ENCODE peak calls at places on chromosomes 11 and 22, in seven cellular contexts. One of them, this sample, is unnamed.

GRCh38 chr11:121323208-121323607 is 30.6 kb downstream of the SC5D start:
- DNase-seq in esophagus muscularis mucosa: no peak
- DNase-seq in prostate gland: no peak
- DNase-seq in H1: no peak
- DNase-seq in SK-N-SH: no peak
- DNase-seq in breast epithelium: no peak
- DNase-seq in spleen: no peak
- DNase-seq in this sample: no peak

GRCh38 chr11:121055076-121055475 is 31.2 kb downstream of the TBCEL start:
- DNase-seq in prostate gland: no peak
- DNase-seq in SK-N-SH: no peak
- DNase-seq in spleen: no peak
- DNase-seq in breast epithelium: no peak
- DNase-seq in esophagus muscularis mucosa: no peak
- DNase-seq in H1: no peak
- DNase-seq in this sample: no peak

GRCh38 chr11:70618471-70619101 is 220.3 kb downstream of the CTTN start:
- DNase-seq in spleen: no peak
- DNase-seq in H1: no peak
- DNase-seq in esophagus muscularis mucosa: no peak
- DNase-seq in breast epithelium: no peak
- DNase-seq in prostate gland: no peak
- DNase-seq in SK-N-SH: no peak
- DNase-seq in this sample: no peak

GRCh38 chr11:1335811-1336761 is 26.7 kb upstream of the TOLLIP start:
- DNase-seq in H1: peak; percentile 65
- DNase-seq in esophagus muscularis mucosa: peak; percentile 94
- DNase-seq in SK-N-SH: peak; percentile 84
- DNase-seq in prostate gland: peak; percentile 43
- DNase-seq in breast epithelium: peak; percentile 62
- DNase-seq in spleen: peak; percentile 92
- DNase-seq in this sample: no peak

GRCh38 chr11:34185926-34186841 is 80.8 kb downstream of the NAT10 start:
- DNase-seq in spleen: no peak
- DNase-seq in prostate gland: no peak
- DNase-seq in esophagus muscularis mucosa: no peak
- DNase-seq in H1: peak; percentile 64
- DNase-seq in SK-N-SH: no peak
- DNase-seq in breast epithelium: no peak
- DNase-seq in this sample: no peak

GRCh38 chr11:46363455-46363920 is 16.2 kb downstream of the DGKZ start:
- DNase-seq in spleen: peak; percentile 79
- DNase-seq in SK-N-SH: peak; percentile 77
- DNase-seq in breast epithelium: peak; percentile 75
- DNase-seq in H1: no peak
- DNase-seq in esophagus muscularis mucosa: no peak
- DNase-seq in prostate gland: no peak
- DNase-seq in this sample: peak; percentile 61

GRCh38 chr11:21625982-21626381 is 566.9 kb upstream of the ANO5 start:
- DNase-seq in spleen: no peak
- DNase-seq in SK-N-SH: no peak
- DNase-seq in breast epithelium: no peak
- DNase-seq in prostate gland: no peak
- DNase-seq in esophagus muscularis mucosa: no peak
- DNase-seq in H1: no peak
- DNase-seq in this sample: no peak

GRCh38 chr11:1221848-1222311 is 986 bp upstream of the MUC5B start:
- DNase-seq in SK-N-SH: peak; percentile 27
- DNase-seq in spleen: peak; percentile 48
- DNase-seq in breast epithelium: no peak
- DNase-seq in H1: peak; percentile 39
- DNase-seq in esophagus muscularis mucosa: no peak
- DNase-seq in prostate gland: no peak
- DNase-seq in this sample: no peak

GRCh38 chr11:328012-328411 is 7.4 kb upstream of the IFITM3 start:
- DNase-seq in esophagus muscularis mucosa: no peak
- DNase-seq in spleen: peak; percentile 74
- DNase-seq in prostate gland: no peak
- DNase-seq in H1: no peak
- DNase-seq in SK-N-SH: no peak
- DNase-seq in breast epithelium: no peak
- DNase-seq in this sample: no peak

GRCh38 chr11:125022551-125022950 is 40.6 kb upstream of the SLC37A2 start:
- DNase-seq in spleen: no peak
- DNase-seq in esophagus muscularis mucosa: no peak
- DNase-seq in breast epithelium: no peak
- DNase-seq in SK-N-SH: no peak
- DNase-seq in prostate gland: no peak
- DNase-seq in H1: no peak
- DNase-seq in this sample: no peak

GRCh38 chr11:73597956-73598718 is at the start of gene FAM168A:
- DNase-seq in SK-N-SH: peak; percentile 96
- DNase-seq in spleen: peak; percentile 99
- DNase-seq in esophagus muscularis mucosa: peak; percentile 97
- DNase-seq in H1: peak; percentile 89
- DNase-seq in prostate gland: peak; percentile 96
- DNase-seq in breast epithelium: peak; percentile 93
- DNase-seq in this sample: peak; percentile 93

GRCh38 chr11:65817312-65817814 is 16.4 kb upstream of the SNX32 start:
- DNase-seq in spleen: no peak
- DNase-seq in breast epithelium: no peak
- DNase-seq in SK-N-SH: no peak
- DNase-seq in esophagus muscularis mucosa: no peak
- DNase-seq in H1: no peak
- DNase-seq in prostate gland: no peak
- DNase-seq in this sample: no peak

GRCh38 chr22:19745155-19746133 is 15.1 kb upstream of the TBX1 start:
- DNase-seq in breast epithelium: no peak
- DNase-seq in esophagus muscularis mucosa: no peak
- DNase-seq in prostate gland: no peak
- DNase-seq in H1: no peak
- DNase-seq in spleen: no peak
- DNase-seq in SK-N-SH: no peak
- DNase-seq in this sample: no peak

GRCh38 chr11:99015634-99016454 is 4.9 kb upstream of the CNTN5 start:
- DNase-seq in H1: no peak
- DNase-seq in spleen: no peak
- DNase-seq in esophagus muscularis mucosa: no peak
- DNase-seq in prostate gland: no peak
- DNase-seq in SK-N-SH: peak; percentile 48
- DNase-seq in breast epithelium: no peak
- DNase-seq in this sample: peak; percentile 35

GRCh38 chr11:129259950-129260349 is 67.8 kb upstream of the ARHGAP32 start:
- DNase-seq in prostate gland: no peak
- DNase-seq in esophagus muscularis mucosa: no peak
- DNase-seq in breast epithelium: no peak
- DNase-seq in H1: no peak
- DNase-seq in spleen: no peak
- DNase-seq in SK-N-SH: no peak
- DNase-seq in this sample: no peak

GRCh38 chr11:6876325-6876724 is at the start of gene OR10A4:
- DNase-seq in prostate gland: no peak
- DNase-seq in esophagus muscularis mucosa: no peak
- DNase-seq in SK-N-SH: no peak
- DNase-seq in H1: no peak
- DNase-seq in spleen: no peak
- DNase-seq in breast epithelium: no peak
- DNase-seq in this sample: no peak

GRCh38 chr11:110182886-110183285 is 89.7 kb downstream of the ZC3H12C start:
- DNase-seq in SK-N-SH: no peak
- DNase-seq in spleen: no peak
- DNase-seq in prostate gland: no peak
- DNase-seq in H1: no peak
- DNase-seq in esophagus muscularis mucosa: no peak
- DNase-seq in breast epithelium: no peak
- DNase-seq in this sample: no peak

GRCh38 chr11:57490456-57491248 is 24.9 kb downstream of the SLC43A1 start:
- DNase-seq in breast epithelium: no peak
- DNase-seq in esophagus muscularis mucosa: no peak
- DNase-seq in prostate gland: no peak
- DNase-seq in spleen: no peak
- DNase-seq in SK-N-SH: no peak
- DNase-seq in H1: no peak
- DNase-seq in this sample: no peak

GRCh38 chr22:41401781-41402648 is 20.3 kb downstream of the TEF start:
- DNase-seq in H1: no peak
- DNase-seq in esophagus muscularis mucosa: no peak
- DNase-seq in SK-N-SH: peak; percentile 81
- DNase-seq in breast epithelium: no peak
- DNase-seq in spleen: no peak
- DNase-seq in prostate gland: peak; percentile 69
- DNase-seq in this sample: no peak

GRCh38 chr11:60307507-60308195 is 19.4 kb upstream of the MS4A6E start:
- DNase-seq in prostate gland: no peak
- DNase-seq in breast epithelium: no peak
- DNase-seq in SK-N-SH: no peak
- DNase-seq in spleen: no peak
- DNase-seq in esophagus muscularis mucosa: no peak
- DNase-seq in H1: no peak
- DNase-seq in this sample: no peak

GRCh38 chr11:3855808-3856491 is 486 bp downstream of the STIM1 start:
- DNase-seq in breast epithelium: no peak
- DNase-seq in esophagus muscularis mucosa: no peak
- DNase-seq in SK-N-SH: no peak
- DNase-seq in prostate gland: no peak
- DNase-seq in spleen: peak; percentile 95
- DNase-seq in H1: peak; percentile 63
- DNase-seq in this sample: no peak

GRCh38 chr11:77106759-77107158 is 4.1 kb downstream of the OMP start:
- DNase-seq in SK-N-SH: no peak
- DNase-seq in breast epithelium: no peak
- DNase-seq in prostate gland: no peak
- DNase-seq in spleen: no peak
- DNase-seq in esophagus muscularis mucosa: no peak
- DNase-seq in H1: no peak
- DNase-seq in this sample: no peak
- H3K4me1 ChIP-seq in SK-N-SH: peaks cover 32% of the 10 kb centered on the region
- H3K4me1 ChIP-seq in breast epithelium: no peaks in the 10 kb centered on the region
- H3K4me1 ChIP-seq in prostate gland: no peaks in the 10 kb centered on the region
- H3K4me1 ChIP-seq in spleen: no peaks in the 10 kb centered on the region
- H3K4me1 ChIP-seq in esophagus muscularis mucosa: peaks cover 42% of the 10 kb centered on the region
- H3K4me1 ChIP-seq in H1: no peaks in the 10 kb centered on the region
- H3K4me1 ChIP-seq in this sample: peaks cover 29% of the 10 kb centered on the region

GRCh38 chr11:63813035-63813562 is at the start of gene SPINDOC:
- DNase-seq in breast epithelium: peak; percentile 58
- DNase-seq in prostate gland: peak; percentile 74
- DNase-seq in H1: peak; percentile 88
- DNase-seq in spleen: peak; percentile 92
- DNase-seq in SK-N-SH: peak; percentile 98
- DNase-seq in esophagus muscularis mucosa: peak; percentile 93
- DNase-seq in this sample: no peak
- TF ChIP-seq POLR2AphosphoS5 in breast epithelium: no peak
- TF ChIP-seq POLR2AphosphoS5 in prostate gland: no peak
- TF ChIP-seq POLR2AphosphoS5 in H1: no peak
- TF ChIP-seq POLR2AphosphoS5 in spleen: peak; percentile 68
- TF ChIP-seq POLR2AphosphoS5 in SK-N-SH: peak; percentile 62
- TF ChIP-seq POLR2AphosphoS5 in esophagus muscularis mucosa: no peak
- TF ChIP-seq POLR2AphosphoS5 in this sample: peak; percentile 63

GRCh38 chr11:44609783-44610155 is 44.3 kb downstream of the CD82 start:
- DNase-seq in spleen: no peak
- DNase-seq in esophagus muscularis mucosa: no peak
- DNase-seq in H1: no peak
- DNase-seq in breast epithelium: no peak
- DNase-seq in SK-N-SH: no peak
- DNase-seq in prostate gland: no peak
- DNase-seq in this sample: no peak

GRCh38 chr11:44609028-44609782 is 43.7 kb downstream of the CD82 start:
- DNase-seq in esophagus muscularis mucosa: no peak
- DNase-seq in SK-N-SH: no peak
- DNase-seq in prostate gland: no peak
- DNase-seq in spleen: peak; percentile 89
- DNase-seq in H1: no peak
- DNase-seq in breast epithelium: no peak
- DNase-seq in this sample: no peak

GRCh38 chr11:44607987-44608386 is 42.5 kb downstream of the CD82 start:
- DNase-seq in H1: no peak
- DNase-seq in breast epithelium: no peak
- DNase-seq in SK-N-SH: no peak
- DNase-seq in spleen: no peak
- DNase-seq in prostate gland: peak; percentile 74
- DNase-seq in esophagus muscularis mucosa: no peak
- DNase-seq in this sample: no peak

GRCh38 chr11:44607324-44607962 is 42.0 kb downstream of the CD82 start:
- DNase-seq in breast epithelium: no peak
- DNase-seq in spleen: no peak
- DNase-seq in SK-N-SH: no peak
- DNase-seq in H1: no peak
- DNase-seq in esophagus muscularis mucosa: no peak
- DNase-seq in prostate gland: no peak
- DNase-seq in this sample: no peak

GRCh38 chr11:44608654-44609027 is 43.2 kb downstream of the CD82 start:
- DNase-seq in H1: no peak
- DNase-seq in SK-N-SH: no peak
- DNase-seq in esophagus muscularis mucosa: no peak
- DNase-seq in breast epithelium: no peak
- DNase-seq in prostate gland: no peak
- DNase-seq in spleen: no peak
- DNase-seq in this sample: no peak
- H3K4me1 ChIP-seq in H1: no peaks in the 10 kb centered on the region
- H3K4me1 ChIP-seq in SK-N-SH: peaks cover 4% of the 10 kb centered on the region
- H3K4me1 ChIP-seq in esophagus muscularis mucosa: peaks cover 59% of the 10 kb centered on the region
- H3K4me1 ChIP-seq in breast epithelium: no peaks in the 10 kb centered on the region
- H3K4me1 ChIP-seq in prostate gland: peaks cover 10% of the 10 kb centered on the region
- H3K4me1 ChIP-seq in spleen: peaks cover 45% of the 10 kb centered on the region
- H3K4me1 ChIP-seq in this sample: no peaks in the 10 kb centered on the region

GRCh38 chr11:86785576-86785975 is 14.8 kb upstream of the PRSS23 start:
- DNase-seq in esophagus muscularis mucosa: no peak
- DNase-seq in H1: no peak
- DNase-seq in breast epithelium: no peak
- DNase-seq in prostate gland: no peak
- DNase-seq in SK-N-SH: no peak
- DNase-seq in spleen: no peak
- DNase-seq in this sample: no peak

GRCh38 chr11:86784247-86784681 is 16.1 kb upstream of the PRSS23 start:
- DNase-seq in esophagus muscularis mucosa: no peak
- DNase-seq in prostate gland: no peak
- DNase-seq in spleen: no peak
- DNase-seq in SK-N-SH: no peak
- DNase-seq in H1: no peak
- DNase-seq in breast epithelium: no peak
- DNase-seq in this sample: no peak

GRCh38 chr11:86787018-86787417 is 13.3 kb upstream of the PRSS23 start:
- DNase-seq in prostate gland: no peak
- DNase-seq in SK-N-SH: no peak
- DNase-seq in H1: no peak
- DNase-seq in spleen: no peak
- DNase-seq in breast epithelium: no peak
- DNase-seq in esophagus muscularis mucosa: no peak
- DNase-seq in this sample: no peak

GRCh38 chr11:86781546-86781945 is 18.8 kb upstream of the PRSS23 start:
- DNase-seq in breast epithelium: no peak
- DNase-seq in prostate gland: no peak
- DNase-seq in H1: peak; percentile 52
- DNase-seq in esophagus muscularis mucosa: no peak
- DNase-seq in SK-N-SH: no peak
- DNase-seq in spleen: no peak
- DNase-seq in this sample: no peak

DNA sequence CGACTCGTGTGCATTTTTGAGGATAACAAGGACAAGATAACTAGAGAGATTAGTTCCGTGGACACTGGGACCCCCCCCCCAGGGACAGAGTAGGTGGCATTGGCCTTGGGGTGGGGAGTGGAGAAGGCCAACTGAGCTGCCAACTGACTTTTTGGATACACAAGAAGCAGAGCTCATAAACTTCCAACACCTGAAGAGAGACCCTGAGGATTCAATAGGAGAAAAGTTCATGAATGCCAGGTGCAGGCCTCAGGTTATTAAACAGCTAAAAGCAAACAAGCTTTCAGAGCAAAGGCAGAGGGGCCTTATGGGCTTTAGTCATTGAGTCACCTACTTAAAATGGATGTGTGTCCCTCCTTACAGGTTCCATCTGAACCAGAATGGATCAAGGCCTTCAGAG is 17.6 kb upstream of the PRSS23 start:
- DNase-seq in breast epithelium: no peak
- DNase-seq in esophagus muscularis mucosa: no peak
- DNase-seq in spleen: no peak
- DNase-seq in H1: no peak
- DNase-seq in prostate gland: no peak
- DNase-seq in SK-N-SH: no peak
- DNase-seq in this sample: no peak
- TF ChIP-seq POLR2AphosphoS5 in breast epithelium: no peak
- TF ChIP-seq POLR2AphosphoS5 in esophagus muscularis mucosa: no peak
- TF ChIP-seq POLR2AphosphoS5 in spleen: no peak
- TF ChIP-seq POLR2AphosphoS5 in H1: no peak
- TF ChIP-seq POLR2AphosphoS5 in prostate gland: no peak
- TF ChIP-seq POLR2AphosphoS5 in SK-N-SH: no peak
- TF ChIP-seq POLR2AphosphoS5 in this sample: no peak

This sample was measured in Panc1.